ENCODE peak calls at places on chromosomes 3 and 15, in six cellular contexts. W is CD8-positive, alpha-beta memory T cell; N is AG10803; A is fibroblast of pulmonary artery; D is astrocyte of the spinal cord; K is GM06990. Z is an unnamed sample.

GRCh38 chr15:65954289-65954741 is 85.0 kb downstream of the RAB11A start:
- DNase-seq in N (no peak), D (peak), W (no peak), A (peak), K (no peak), Z (peak)

GRCh38 chr15:43792761-43793493 is 807 bp downstream of the SERF2 start:
- DNase-seq in W (peak), A (peak), K (no peak), D (no peak), N (peak), Z (peak)

GRCh38 chr3:58899159-58899952 is 150.5 kb downstream of the CFAP20DC start:
- DNase-seq in D (peak), N (peak), K (peak), W (no peak), A (peak), Z (no peak)

GRCh38 chr3:1963896-1964295 is 134.8 kb upstream of the CNTN4 start:
- DNase-seq in W (no peak), A (no peak), N (no peak), D (no peak), K (no peak), Z (no peak)

GRCh38 chr15:100878601-100879000 is 1.0 kb upstream of the ALDH1A3 start:
- DNase-seq in N (no peak), A (no peak), D (no peak), W (no peak), K (no peak), Z (no peak)

GRCh38 chr3:49017978-49018706 is at the start of gene DALRD3:
- DNase-seq in A (peak), N (peak), W (peak), D (peak), K (peak), Z (peak)

GRCh38 chr3:71532639-71533395 is 50.7 kb downstream of the FOXP1 start:
- DNase-seq in N (no peak), A (peak), K (no peak), D (peak), W (no peak), Z (peak)

GRCh38 chr3:14145236-14145635 is 20.4 kb downstream of the TMEM43 start:
- DNase-seq in W (no peak), K (no peak), N (peak), D (peak), A (peak), Z (peak)

GRCh38 chr3:52453496-52454234 is at the start of gene TNNC1:
- DNase-seq in D (no peak), N (no peak), A (no peak), W (no peak), K (no peak), Z (no peak)

GRCh38 chr3:41102053-41102556 is 97.2 kb upstream of the CTNNB1 start:
- DNase-seq in K (no peak), N (no peak), D (no peak), A (no peak), W (no peak), Z (no peak)

GRCh38 chr3:139974809-139975425 is 39.9 kb downstream of the CLSTN2 start:
- DNase-seq in K (no peak), D (no peak), W (no peak), N (no peak), A (no peak), Z (no peak)

DNA sequence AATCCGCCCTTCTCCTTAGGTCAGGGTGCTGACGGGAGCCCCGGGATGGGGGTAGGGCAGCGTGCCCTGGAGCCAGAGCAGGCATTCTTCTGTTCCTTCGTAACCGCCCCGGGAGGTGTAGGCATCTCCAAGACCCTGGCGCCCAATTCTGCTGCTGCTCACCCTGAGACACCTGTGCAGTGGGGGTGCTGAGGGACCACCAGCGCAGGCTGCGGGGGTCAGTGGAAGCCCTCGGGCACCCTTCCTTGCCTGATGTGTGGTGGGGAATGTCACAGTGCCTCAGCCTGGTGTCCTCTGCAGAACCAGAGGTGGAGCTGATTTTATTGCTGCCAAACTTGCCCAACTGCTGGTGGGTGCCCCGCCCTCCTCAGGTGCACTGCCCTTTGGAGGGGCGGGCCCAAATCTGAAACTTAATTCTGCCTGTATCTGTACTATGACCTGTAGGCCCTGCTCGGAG is 7.3 kb downstream of the CSK start:
- DNase-seq in K (no peak), A (no peak), W (peak), N (no peak), D (no peak), Z (no peak)
- H3K4me3 ChIP-seq in K (peak), A (no peak), W (peak), N (no peak), D (no peak), Z (no peak)

DNA sequence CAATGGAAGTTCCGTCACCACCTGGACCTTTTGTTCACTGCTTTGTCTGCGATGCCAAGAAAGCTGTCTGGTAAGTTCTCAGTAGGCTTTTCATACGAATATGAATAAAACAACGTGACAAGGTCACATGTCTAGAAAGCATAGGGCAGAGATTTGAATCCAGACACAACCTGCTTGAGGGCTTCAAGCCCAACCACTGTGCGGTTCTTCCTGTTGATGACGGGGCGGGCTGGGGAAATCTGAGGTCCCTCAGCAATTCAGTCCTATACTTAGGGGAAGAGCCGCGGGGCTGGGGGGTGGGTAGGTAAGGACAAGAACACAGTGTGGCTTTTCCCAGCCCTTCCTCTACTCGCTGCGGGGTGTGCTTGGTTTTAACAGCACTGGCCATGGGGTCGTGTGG is 32.4 kb upstream of the SMAD3 start:
- DNase-seq in N (no peak), A (no peak), W (no peak), D (no peak), K (no peak), Z (no peak)
- H3K4me3 ChIP-seq in N (no peak), A (no peak), W (peak), D (no peak), K (no peak), Z (no peak)

GRCh38 chr15:40136470-40136869 is 24.4 kb upstream of the BUB1B start:
- DNase-seq in A (no peak), D (no peak), N (no peak), K (no peak), W (no peak), Z (no peak)
- H3K4me3 ChIP-seq in A (no peak), D (no peak), N (no peak), K (no peak), W (no peak), Z (no peak)

DNA sequence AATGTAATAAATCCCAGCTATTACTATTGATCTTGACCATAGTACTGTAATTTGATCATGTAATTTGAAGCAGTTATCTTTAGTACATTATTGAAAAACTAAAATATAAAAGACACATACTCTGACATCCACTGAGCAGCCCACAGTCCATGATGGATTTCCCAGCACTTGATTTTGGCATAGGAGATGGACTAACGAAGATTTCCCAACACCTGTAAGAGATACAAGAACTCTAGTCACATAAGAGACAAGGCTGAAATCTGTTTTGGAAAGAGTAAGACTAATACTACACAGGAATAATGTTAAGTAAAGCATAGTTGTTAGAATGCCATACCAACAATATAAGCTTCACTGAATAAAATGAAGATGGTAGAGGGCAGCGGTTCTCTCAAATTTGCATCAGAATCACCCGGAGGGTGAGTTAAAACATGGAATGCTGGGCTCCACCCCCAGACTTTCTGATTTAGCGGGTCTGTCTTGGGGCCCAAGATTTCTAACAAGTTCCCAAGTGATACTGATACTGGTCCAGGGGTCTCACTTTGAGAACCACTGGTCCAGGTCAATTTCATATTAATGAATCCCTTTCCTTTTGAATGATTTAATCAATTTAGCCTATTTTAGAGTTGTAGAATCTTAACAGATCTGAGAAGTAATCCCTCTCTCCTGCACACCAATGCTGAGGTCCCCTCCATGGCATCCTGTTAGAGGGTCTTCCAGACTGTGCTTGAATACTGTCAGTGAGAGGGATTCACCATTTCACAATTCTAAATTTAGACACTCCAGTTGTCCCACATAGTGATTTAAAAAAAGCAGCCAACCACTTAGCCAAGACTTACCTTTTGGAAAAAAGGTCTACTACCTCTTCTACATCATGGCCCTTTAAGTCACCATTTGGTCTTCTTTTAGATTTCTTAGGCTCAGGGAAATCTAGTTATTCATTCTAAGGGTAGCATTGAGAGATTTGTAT is 11.5 kb downstream of the RABL3 start:
- DNase-seq in A (no peak), D (no peak), W (no peak), K (no peak), N (no peak), Z (no peak)
- H3K4me3 ChIP-seq in A (no peak), D (no peak), W (no peak), K (no peak), N (no peak), Z (no peak)

DNA sequence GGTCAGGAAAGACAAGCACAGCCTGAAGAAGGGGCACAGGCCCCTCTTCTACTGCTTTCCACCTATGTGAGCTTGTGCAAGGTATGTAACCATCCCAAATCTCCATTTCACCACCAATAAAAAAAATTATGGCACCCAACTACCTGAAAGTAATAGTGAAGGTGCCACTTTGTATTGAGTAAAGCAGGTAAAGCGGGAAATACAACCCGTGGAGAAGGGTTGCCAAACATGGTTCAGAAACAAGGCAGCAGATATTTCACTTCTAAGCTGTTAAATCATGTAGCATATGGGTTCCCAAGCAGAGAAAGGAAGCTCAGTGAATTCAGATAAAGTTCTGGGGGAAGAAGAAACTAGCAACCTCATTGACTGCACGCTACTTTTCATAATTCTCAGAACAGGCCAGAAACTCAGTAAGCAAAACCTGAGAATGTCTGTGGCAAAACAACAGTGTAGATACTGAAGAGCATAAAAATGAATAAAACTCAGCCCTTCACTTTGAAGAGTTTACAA is 4.1 kb downstream of the PLOD2 start:
- DNase-seq in N (no peak), K (no peak), W (no peak), D (no peak), A (no peak), Z (no peak)
- H3K4me3 ChIP-seq in N (peak), K (no peak), W (no peak), D (no peak), A (peak), Z (no peak)